ENCODE peak calls at places on chromosomes 2 and 18, in eight cellular contexts. T is ovary, L is kidney epithelial cell, D is gastrocnemius medialis, K is colonic mucosa, E is fibroblast of pulmonary artery, M is GM12865, J is HCT116. Q is an unnamed sample.

GRCh38 chr2:164599954-164600589 is 21.2 kb downstream of the GRB14 start:
- DNase-seq in T (no peak), L (no peak), D (no peak), K (peak), E (peak), M (peak), J (peak), Q (peak)

GRCh38 chr2:127115471-127116199 is 8.7 kb upstream of the BIN1 start:
- DNase-seq in T (no peak), L (no peak), D (no peak), K (peak), E (no peak), M (no peak), J (no peak), Q (no peak)

GRCh38 chr2:231128541-231128940 is 3.7 kb upstream of the HTR2B start:
- DNase-seq in T (no peak), L (no peak), D (no peak), K (no peak), E (no peak), M (no peak), J (no peak), Q (no peak)

GRCh38 chr2:191892391-191892790 is 45.5 kb upstream of the CAVIN2 start:
- DNase-seq in T (no peak), L (no peak), D (no peak), K (no peak), E (peak), M (no peak), J (no peak), Q (peak)

GRCh38 chr2:219642064-219642444 is 14.6 kb downstream of the SLC4A3 start:
- DNase-seq in T (peak), L (no peak), D (no peak), K (no peak), E (no peak), M (no peak), J (no peak), Q (no peak)

GRCh38 chr18:43882358-43882757 is 605.1 kb upstream of the SYT4 start:
- DNase-seq in T (no peak), L (no peak), D (no peak), K (no peak), E (no peak), M (no peak), J (no peak), Q (no peak)

GRCh38 chr2:25470792-25471191 is 129.1 kb upstream of the DNMT3A start:
- DNase-seq in T (no peak), L (no peak), D (no peak), K (no peak), E (no peak), M (no peak), J (no peak), Q (no peak)

GRCh38 chr2:100643906-100644501 is 81.2 kb downstream of the PDCL3 start:
- DNase-seq in T (no peak), L (no peak), D (no peak), K (no peak), E (no peak), M (no peak), J (no peak), Q (no peak)

GRCh38 chr2:160073284-160073888 is 11.0 kb upstream of the PLA2R1 start:
- DNase-seq in T (no peak), L (no peak), D (no peak), K (no peak), E (no peak), M (no peak), J (no peak), Q (no peak)

GRCh38 chr2:109382946-109383345 is 230.8 kb downstream of the SEPTIN10 start:
- DNase-seq in T (peak), L (peak), D (peak), K (no peak), E (peak), M (peak), J (no peak), Q (peak)

GRCh38 chr2:240472078-240472790 is 36.8 kb downstream of the GPC1 start:
- DNase-seq in T (no peak), L (no peak), D (no peak), K (no peak), E (no peak), M (peak), J (no peak), Q (no peak)

GRCh38 chr2:33645861-33646260 is 46.8 kb upstream of the FAM98A start:
- DNase-seq in T (no peak), L (no peak), D (no peak), K (no peak), E (no peak), M (no peak), J (no peak), Q (peak)

GRCh38 chr2:117942551-117942950 is 71.3 kb downstream of the CCDC93 start:
- DNase-seq in T (no peak), L (no peak), D (no peak), K (no peak), E (no peak), M (no peak), J (no peak), Q (no peak)

GRCh38 chr2:127514485-127514884 is 11.8 kb downstream of the IWS1 start:
- DNase-seq in T (no peak), L (no peak), D (peak), K (no peak), E (no peak), M (no peak), J (no peak), Q (no peak)

GRCh38 chr2:13550285-13550684 is 833.5 kb downstream of the TRIB2 start:
- DNase-seq in T (no peak), L (no peak), D (no peak), K (no peak), E (no peak), M (peak), J (no peak), Q (no peak)

GRCh38 chr2:59888015-59888414 is 665.4 kb downstream of the BCL11A start:
- DNase-seq in T (no peak), L (no peak), D (no peak), K (no peak), E (no peak), M (peak), J (no peak), Q (no peak)

GRCh38 chr2:233174131-233174530 is 77.3 kb upstream of the ATG16L1 start:
- DNase-seq in T (no peak), L (no peak), D (no peak), K (no peak), E (peak), M (no peak), J (no peak), Q (no peak)

GRCh38 chr2:30232801-30233130 is 1.4 kb downstream of the LBH start:
- DNase-seq in T (no peak), L (no peak), D (no peak), K (no peak), E (peak), M (no peak), J (no peak), Q (no peak)

DNA sequence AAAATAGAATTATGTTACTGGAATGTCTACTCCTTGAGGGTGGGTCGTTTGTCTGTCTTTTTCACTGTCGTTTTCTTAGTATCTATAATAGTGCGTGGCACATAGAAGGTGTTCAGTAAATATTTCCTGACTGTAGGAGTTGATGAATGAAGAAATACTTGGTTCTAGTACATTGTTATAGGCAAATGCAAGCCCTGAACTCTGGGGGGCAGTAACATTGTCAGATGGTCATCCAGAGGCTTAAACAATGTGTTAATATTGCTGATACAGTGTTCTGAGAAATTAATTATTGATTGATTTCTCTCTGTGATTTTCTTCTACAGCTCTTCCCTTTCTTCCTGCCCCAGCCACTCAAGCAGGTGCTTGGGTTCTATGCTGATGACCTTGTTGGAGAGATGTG is 24.4 kb upstream of the THOC1 start:
- DNase-seq in T (no peak), L (no peak), D (no peak), K (no peak), E (peak), M (no peak), J (no peak), Q (no peak)
- TF ChIP-seq CTCF in T (no peak), L (peak), D (no peak), K (no peak), E (peak), M (no peak), J (peak), Q (peak)

DNA sequence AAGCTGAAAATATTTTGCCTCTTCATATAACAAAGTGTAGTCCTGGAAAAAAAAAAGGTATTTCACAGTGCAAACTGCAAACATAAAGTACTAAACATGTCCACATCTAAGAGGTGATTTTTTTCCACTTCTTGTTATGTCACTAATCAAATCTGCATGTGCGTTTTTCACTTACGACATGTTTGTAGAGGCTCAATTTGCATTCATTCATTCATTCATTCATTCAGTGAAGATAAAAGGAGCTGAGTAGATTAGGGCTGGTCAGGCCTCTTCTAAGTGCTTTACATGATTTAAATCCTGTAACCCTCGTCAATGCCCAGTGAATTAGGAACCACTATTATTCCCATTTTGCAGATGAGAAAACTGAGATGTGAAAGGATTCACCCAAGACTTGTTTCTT is 88.5 kb downstream of the KCTD1 start:
- DNase-seq in T (no peak), L (no peak), D (no peak), K (no peak), E (no peak), M (no peak), J (no peak), Q (no peak)
- H3K4me3 ChIP-seq in T (no peak), L (no peak), D (no peak), K (no peak), E (no peak), M (no peak), J (no peak), Q (no peak)

DNA sequence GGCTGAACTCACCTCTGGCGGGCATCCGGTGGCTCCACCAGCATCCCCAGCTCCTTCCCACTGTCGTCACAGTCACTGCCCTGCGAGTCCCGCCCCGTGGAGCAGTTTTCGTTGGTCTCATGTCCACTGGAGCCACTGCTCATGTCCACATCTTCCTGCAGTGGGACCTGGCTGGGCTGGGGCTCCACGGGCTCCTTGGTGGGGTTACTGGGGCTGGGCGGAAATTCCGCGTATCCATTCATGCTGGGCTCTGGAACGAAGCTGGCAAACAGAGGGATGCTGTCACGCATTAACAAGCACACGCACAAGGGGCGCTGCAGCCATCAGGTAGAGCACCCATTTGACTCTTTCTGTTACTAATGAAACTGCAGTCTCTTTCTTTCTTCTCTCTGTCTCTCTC is 10.7 kb downstream of the PER2 start:
- DNase-seq in T (no peak), L (no peak), D (no peak), K (no peak), E (no peak), M (no peak), J (no peak), Q (no peak)
- TF ChIP-seq CTCF in T (no peak), L (peak), D (no peak), K (no peak), E (peak), M (no peak), J (peak), Q (no peak)

DNA sequence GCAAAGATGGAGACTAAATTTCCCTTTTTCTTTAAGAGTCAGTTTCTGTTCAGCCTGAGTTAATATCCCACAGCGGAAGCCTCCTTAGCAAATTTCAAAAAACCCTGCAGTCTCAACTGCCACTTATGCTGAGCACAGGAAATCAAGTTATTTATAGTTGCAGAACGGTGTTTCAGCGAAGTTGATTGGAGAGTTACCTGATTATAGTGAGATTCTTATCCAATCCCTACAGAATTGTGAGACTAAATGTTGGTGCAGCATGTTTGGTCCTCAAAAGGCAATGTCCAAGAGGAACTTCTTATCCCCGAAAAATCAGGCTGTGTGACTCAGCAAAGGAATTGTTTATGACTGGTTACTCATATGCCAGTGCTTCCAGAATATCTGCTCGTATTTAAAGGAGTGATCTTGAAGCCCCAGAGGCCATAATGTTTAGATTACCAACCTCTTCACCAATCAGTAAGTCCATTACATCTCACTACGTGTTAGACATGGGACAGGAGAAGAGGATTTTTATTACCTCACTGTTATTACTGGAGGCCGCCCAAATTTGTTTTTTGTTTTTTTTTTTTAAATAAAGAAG is 67.9 kb downstream of the LRRFIP1 start:
- DNase-seq in T (no peak), L (peak), D (no peak), K (peak), E (peak), M (peak), J (peak), Q (peak)
- H3K4me3 ChIP-seq in T (no peak), L (no peak), D (peak), K (no peak), E (peak), M (peak), J (peak), Q (no peak)

GRCh38 chr2:239034561-239035341 is 186.9 kb downstream of the TWIST2 start:
- DNase-seq in T (no peak), L (no peak), D (no peak), K (no peak), E (no peak), M (no peak), J (no peak), Q (no peak)

GRCh38 chr2:239036819-239037558 is 189.1 kb downstream of the TWIST2 start:
- DNase-seq in T (no peak), L (no peak), D (no peak), K (no peak), E (no peak), M (no peak), J (no peak), Q (no peak)

GRCh38 chr2:239035997-239036731 is 188.3 kb downstream of the TWIST2 start:
- DNase-seq in T (no peak), L (no peak), D (no peak), K (no peak), E (no peak), M (no peak), J (no peak), Q (no peak)

GRCh38 chr2:239033801-239034560 is 186.1 kb downstream of the TWIST2 start:
- DNase-seq in T (no peak), L (no peak), D (no peak), K (no peak), E (no peak), M (no peak), J (no peak), Q (no peak)

DNA sequence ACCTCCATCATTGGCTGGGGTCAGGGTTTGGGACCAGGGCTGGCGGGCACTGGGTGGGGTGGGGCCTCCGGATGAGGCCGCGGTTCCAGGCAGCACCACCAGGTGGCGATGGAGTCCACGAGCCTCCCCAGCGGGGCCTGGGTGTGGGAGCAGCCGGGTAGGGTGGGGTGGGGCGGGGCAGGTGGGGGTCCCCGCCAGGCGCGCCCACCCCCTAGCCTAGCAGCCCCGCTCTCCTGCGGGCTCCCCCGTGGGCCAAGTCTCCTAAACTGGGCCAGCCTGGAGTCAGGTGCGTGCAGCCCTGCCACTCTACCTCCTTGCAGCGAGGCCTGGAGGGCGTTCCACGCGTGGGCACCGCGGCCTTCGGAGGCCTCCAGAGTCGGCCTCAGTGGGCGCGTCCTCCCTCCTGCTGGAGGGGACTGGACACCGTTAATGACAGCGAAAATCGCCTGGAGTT is 187.5 kb downstream of the TWIST2 start:
- DNase-seq in T (peak), L (no peak), D (no peak), K (peak), E (peak), M (peak), J (peak), Q (no peak)
- TF ChIP-seq CTCF in T (peak), L (peak), D (peak), K (peak), E (peak), M (peak), J (peak), Q (peak)

Q was measured in BJ.